ENCODE peak calls at places on chromosomes 3 and 15, in ten cellular contexts. V is colonic mucosa, M is vagina, R is PC-9, H is AG04450, N is AG10803, E is Peyer's patch, B is B cell, S is activated B cell treated with CpG ODN at 0.5 μM for 24 hours, X is bronchial epithelial cell. I is an unnamed sample.
A peak's percentile ranks its signal among the peaks of the same experiment; 100 is the strongest.

GRCh38 chr3:12158387-12159226 is at the start of gene TIMP4:
- DNase-seq in V (peak; percentile 75), M (no peak), R (peak; percentile 76), H (no peak), N (peak; percentile 15), E (peak; percentile 65), B (no peak), S (no peak), X (peak; percentile 67), I (no peak)

GRCh38 chr15:92801774-92802464 is 98.2 kb upstream of the CHD2 start:
- DNase-seq in V (peak; percentile 59), M (no peak), R (no peak), H (peak; percentile 83), N (peak; percentile 97), E (peak; percentile 63), B (no peak), S (no peak), X (peak; percentile 88), I (peak; percentile 95)

GRCh38 chr3:189071452-189071851 is 100.3 kb upstream of the TPRG1 start:
- DNase-seq in V (no peak), M (no peak), R (no peak), H (no peak), N (no peak), E (no peak), B (no peak), S (no peak), X (peak; percentile 86), I (no peak)

GRCh38 chr3:158794936-158795518 is 6.8 kb upstream of the MFSD1 start:
- DNase-seq in V (no peak), M (no peak), R (no peak), H (no peak), N (peak; percentile 52), E (no peak), B (no peak), S (no peak), X (peak; percentile 63), I (peak; percentile 54)

GRCh38 chr15:41079717-41080116 is 36.4 kb downstream of the INO80 start:
- DNase-seq in V (no peak), M (no peak), R (no peak), H (no peak), N (no peak), E (peak; percentile 58), B (peak; percentile 31), S (no peak), X (no peak), I (no peak)

GRCh38 chr15:53384417-53384816 is 375.0 kb downstream of the WDR72 start:
- DNase-seq in V (peak; percentile 24), M (no peak), R (no peak), H (no peak), N (no peak), E (no peak), B (no peak), S (no peak), X (no peak), I (no peak)

GRCh38 chr15:76577879-76578512 is 241.4 kb downstream of the ISL2 start:
- DNase-seq in V (no peak), M (no peak), R (no peak), H (no peak), N (no peak), E (no peak), B (no peak), S (no peak), X (peak; percentile 48), I (no peak)

GRCh38 chr3:32821686-32822296 is 4.0 kb downstream of the TRIM71 start:
- DNase-seq in V (no peak), M (no peak), R (no peak), H (no peak), N (no peak), E (no peak), B (no peak), S (no peak), X (no peak), I (no peak)

DNA sequence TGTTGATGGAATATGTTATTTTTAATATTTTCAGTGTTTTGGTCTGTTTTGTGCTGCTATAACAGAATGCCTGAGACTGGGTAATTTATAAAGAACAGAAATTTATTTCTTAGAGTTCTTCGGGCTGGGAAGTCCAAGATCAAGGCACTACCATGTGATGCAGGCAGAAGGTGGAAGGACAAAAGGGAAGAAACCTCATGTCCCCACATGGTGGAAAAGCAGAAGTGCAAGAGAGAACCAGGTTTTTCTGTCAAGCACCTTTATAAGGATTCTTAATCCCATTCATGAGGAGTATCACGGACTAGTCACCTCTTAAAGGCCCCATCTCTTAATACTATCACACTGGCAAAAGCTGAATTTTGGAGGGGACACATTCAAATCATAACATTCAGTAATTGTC is 57.9 kb upstream of the EPHB3 start:
- DNase-seq in V (no peak), M (no peak), R (no peak), H (no peak), N (no peak), E (no peak), B (no peak), S (no peak), X (no peak), I (no peak)
- TF ChIP-seq CTCF in V (no peak), M (no peak), R (no peak), H (no peak), N (no peak), E (no peak), B (no peak), S (no peak), X (no peak), I (no peak)

GRCh38 chr3:17142516-17142915 is 257.8 kb downstream of the PLCL2 start:
- DNase-seq in V (no peak), M (no peak), R (no peak), H (no peak), N (no peak), E (no peak), B (no peak), S (no peak), X (no peak), I (no peak)

GRCh38 chr3:17141699-17142098 is 256.9 kb downstream of the PLCL2 start:
- DNase-seq in V (no peak), M (no peak), R (no peak), H (no peak), N (no peak), E (no peak), B (no peak), S (no peak), X (no peak), I (no peak)

GRCh38 chr3:17143893-17144664 is 259.3 kb downstream of the PLCL2 start:
- DNase-seq in V (no peak), M (no peak), R (no peak), H (no peak), N (no peak), E (no peak), B (no peak), S (no peak), X (no peak), I (no peak)

GRCh38 chr3:17138246-17139039 is 253.7 kb downstream of the PLCL2 start:
- DNase-seq in V (no peak), M (no peak), R (no peak), H (no peak), N (no peak), E (no peak), B (no peak), S (no peak), X (peak; percentile 5), I (no peak)

DNA sequence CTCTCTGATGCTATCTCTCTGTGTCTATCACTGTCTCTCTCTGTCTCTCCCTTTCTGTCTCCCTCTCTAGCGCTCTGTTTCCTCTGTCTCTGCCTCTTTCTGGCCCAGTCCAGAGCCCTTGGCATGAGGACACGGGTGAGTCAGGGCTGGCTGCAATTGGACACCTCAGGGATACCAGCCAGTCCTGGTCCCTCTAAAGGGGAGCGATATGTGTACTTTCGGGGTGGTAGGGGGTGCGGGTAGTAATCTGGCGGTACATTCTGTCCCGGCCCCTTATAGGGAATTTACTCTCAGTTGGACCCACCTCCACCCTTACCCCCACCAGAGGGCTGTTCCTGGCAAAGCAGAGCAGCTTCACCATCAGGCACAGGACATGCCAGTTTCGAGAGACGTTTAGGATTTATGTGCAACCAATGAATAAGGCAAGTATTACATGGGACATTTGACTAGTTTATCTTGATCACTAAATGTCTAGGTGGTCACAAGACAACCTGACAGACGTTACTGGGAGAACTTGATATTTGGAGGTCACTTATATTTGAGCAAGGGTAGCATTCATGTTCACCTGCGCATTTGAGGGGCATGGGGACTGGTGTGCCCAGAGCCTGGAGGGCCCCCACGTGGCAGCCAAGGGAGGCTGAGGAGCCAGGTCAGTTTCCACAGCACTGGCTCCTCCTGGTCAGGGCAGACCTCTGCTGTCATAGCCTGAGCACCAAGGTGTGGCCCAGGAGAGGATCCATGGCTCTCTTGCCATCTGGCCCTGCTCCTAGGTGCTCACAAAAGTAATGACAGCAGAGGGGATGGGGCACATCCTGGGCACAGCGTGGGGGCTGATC is 256.1 kb downstream of the PLCL2 start:
- DNase-seq in V (no peak), M (no peak), R (no peak), H (no peak), N (peak; percentile 10), E (no peak), B (no peak), S (no peak), X (no peak), I (peak; percentile 4)
- TF ChIP-seq CTCF in V (no peak), M (no peak), R (no peak), H (no peak), N (no peak), E (no peak), B (no peak), S (no peak), X (no peak), I (peak; percentile 19)

GRCh38 chr3:43534676-43535075 is 87.1 kb downstream of the ANO10 start:
- DNase-seq in V (no peak), M (no peak), R (no peak), H (no peak), N (no peak), E (no peak), B (no peak), S (no peak), X (peak; percentile 79), I (no peak)

GRCh38 chr3:43537206-43537605 is 84.6 kb downstream of the ANO10 start:
- DNase-seq in V (no peak), M (no peak), R (no peak), H (no peak), N (no peak), E (no peak), B (no peak), S (no peak), X (no peak), I (no peak)

GRCh38 chr3:43540625-43541024 is 81.2 kb downstream of the ANO10 start:
- DNase-seq in V (no peak), M (no peak), R (no peak), H (no peak), N (peak; percentile 81), E (no peak), B (no peak), S (no peak), X (peak; percentile 21), I (peak; percentile 19)

GRCh38 chr3:43542328-43543043 is 79.3 kb downstream of the ANO10 start:
- DNase-seq in V (no peak), M (no peak), R (no peak), H (no peak), N (no peak), E (no peak), B (no peak), S (no peak), X (no peak), I (no peak)

GRCh38 chr3:43539321-43539720 is 82.5 kb downstream of the ANO10 start:
- DNase-seq in V (no peak), M (no peak), R (no peak), H (no peak), N (no peak), E (no peak), B (no peak), S (no peak), X (no peak), I (no peak)
- TF ChIP-seq CTCF in V (no peak), M (no peak), R (no peak), H (no peak), N (no peak), E (no peak), B (no peak), S (no peak), X (no peak), I (no peak)

GRCh38 chr3:31246293-31247062 is 286.2 kb upstream of the STT3B start:
- DNase-seq in V (no peak), M (no peak), R (no peak), H (no peak), N (no peak), E (no peak), B (no peak), S (no peak), X (no peak), I (no peak)

GRCh38 chr3:31247063-31247447 is 285.7 kb upstream of the STT3B start:
- DNase-seq in V (no peak), M (no peak), R (no peak), H (no peak), N (no peak), E (no peak), B (no peak), S (no peak), X (no peak), I (no peak)

GRCh38 chr3:31247850-31248618 is 284.7 kb upstream of the STT3B start:
- DNase-seq in V (no peak), M (no peak), R (peak; percentile 25), H (no peak), N (no peak), E (no peak), B (no peak), S (no peak), X (peak; percentile 73), I (no peak)

GRCh38 chr3:31242561-31242960 is 290.2 kb upstream of the STT3B start:
- DNase-seq in V (no peak), M (no peak), R (no peak), H (no peak), N (no peak), E (no peak), B (no peak), S (no peak), X (no peak), I (no peak)

GRCh38 chr3:31244929-31245817 is 287.6 kb upstream of the STT3B start:
- DNase-seq in V (no peak), M (no peak), R (no peak), H (no peak), N (no peak), E (no peak), B (no peak), S (no peak), X (no peak), I (no peak)
- TF ChIP-seq CTCF in V (no peak), M (no peak), R (no peak), H (no peak), N (no peak), E (no peak), B (no peak), S (no peak), X (no peak), I (no peak)